ENCODE peak calls at places on chromosomes 1 and 21, in eight cellular contexts. One of them, this sample, is unnamed.

GRCh38 chr1:173920868-173921267 is 3.7 kb upstream of the SERPINC1 start:
- DNase-seq in GM19239: no peak
- DNase-seq in activated CD4-positive, CD25-positive, alpha-beta regulatory T cell: no peak
- DNase-seq in nucleus accumbens: no peak
- DNase-seq in GM12865: no peak
- DNase-seq in foreskin keratinocyte: no peak
- DNase-seq in neural crest cell: no peak
- DNase-seq in CD8-positive, alpha-beta T cell: no peak
- DNase-seq in this sample: no peak

GRCh38 chr21:42781150-42781980 is 98.0 kb downstream of the WDR4 start:
- DNase-seq in GM19239: no peak
- DNase-seq in activated CD4-positive, CD25-positive, alpha-beta regulatory T cell: no peak
- DNase-seq in nucleus accumbens: no peak
- DNase-seq in GM12865: no peak
- DNase-seq in foreskin keratinocyte: no peak
- DNase-seq in neural crest cell: no peak
- DNase-seq in CD8-positive, alpha-beta T cell: no peak
- DNase-seq in this sample: no peak

GRCh38 chr1:38804062-38804886 is 55.3 kb downstream of the RRAGC start:
- DNase-seq in GM19239: no peak
- DNase-seq in activated CD4-positive, CD25-positive, alpha-beta regulatory T cell: no peak
- DNase-seq in nucleus accumbens: peak
- DNase-seq in GM12865: no peak
- DNase-seq in foreskin keratinocyte: no peak
- DNase-seq in neural crest cell: peak
- DNase-seq in CD8-positive, alpha-beta T cell: no peak
- DNase-seq in this sample: no peak

GRCh38 chr1:211133841-211134669 is at the start of gene KCNH1:
- DNase-seq in GM19239: peak
- DNase-seq in activated CD4-positive, CD25-positive, alpha-beta regulatory T cell: peak
- DNase-seq in nucleus accumbens: peak
- DNase-seq in GM12865: peak
- DNase-seq in foreskin keratinocyte: no peak
- DNase-seq in neural crest cell: peak
- DNase-seq in CD8-positive, alpha-beta T cell: peak
- DNase-seq in this sample: no peak

GRCh38 chr21:36323032-36323431 is 3.0 kb downstream of the MORC3 start:
- DNase-seq in GM19239: no peak
- DNase-seq in activated CD4-positive, CD25-positive, alpha-beta regulatory T cell: no peak
- DNase-seq in nucleus accumbens: no peak
- DNase-seq in GM12865: peak
- DNase-seq in foreskin keratinocyte: no peak
- DNase-seq in neural crest cell: no peak
- DNase-seq in CD8-positive, alpha-beta T cell: no peak
- DNase-seq in this sample: peak

GRCh38 chr21:41584603-41585176 is 76.7 kb upstream of the TMPRSS2 start:
- DNase-seq in GM19239: no peak
- DNase-seq in activated CD4-positive, CD25-positive, alpha-beta regulatory T cell: no peak
- DNase-seq in nucleus accumbens: no peak
- DNase-seq in GM12865: no peak
- DNase-seq in foreskin keratinocyte: no peak
- DNase-seq in neural crest cell: no peak
- DNase-seq in CD8-positive, alpha-beta T cell: no peak
- DNase-seq in this sample: no peak

GRCh38 chr1:160330119-160330518 is 12.9 kb downstream of the COPA start:
- DNase-seq in GM19239: no peak
- DNase-seq in activated CD4-positive, CD25-positive, alpha-beta regulatory T cell: no peak
- DNase-seq in nucleus accumbens: no peak
- DNase-seq in GM12865: no peak
- DNase-seq in foreskin keratinocyte: no peak
- DNase-seq in neural crest cell: no peak
- DNase-seq in CD8-positive, alpha-beta T cell: no peak
- DNase-seq in this sample: no peak

GRCh38 chr1:204359474-204360255 is at the start of gene PLEKHA6:
- DNase-seq in GM19239: no peak
- DNase-seq in activated CD4-positive, CD25-positive, alpha-beta regulatory T cell: no peak
- DNase-seq in nucleus accumbens: peak
- DNase-seq in GM12865: no peak
- DNase-seq in foreskin keratinocyte: no peak
- DNase-seq in neural crest cell: no peak
- DNase-seq in CD8-positive, alpha-beta T cell: no peak
- DNase-seq in this sample: no peak

GRCh38 chr1:157966034-157966671 is 27.3 kb upstream of the KIRREL1 start:
- DNase-seq in GM19239: no peak
- DNase-seq in activated CD4-positive, CD25-positive, alpha-beta regulatory T cell: no peak
- DNase-seq in nucleus accumbens: no peak
- DNase-seq in GM12865: no peak
- DNase-seq in foreskin keratinocyte: peak
- DNase-seq in neural crest cell: no peak
- DNase-seq in CD8-positive, alpha-beta T cell: no peak
- DNase-seq in this sample: no peak

GRCh38 chr1:217089239-217090014 is 366.2 kb upstream of the ESRRG start:
- DNase-seq in GM19239: no peak
- DNase-seq in activated CD4-positive, CD25-positive, alpha-beta regulatory T cell: no peak
- DNase-seq in nucleus accumbens: peak
- DNase-seq in GM12865: no peak
- DNase-seq in foreskin keratinocyte: no peak
- DNase-seq in neural crest cell: peak
- DNase-seq in CD8-positive, alpha-beta T cell: no peak
- DNase-seq in this sample: no peak

GRCh38 chr1:203563291-203563690 is 63.3 kb upstream of the ATP2B4 start:
- DNase-seq in GM19239: no peak
- DNase-seq in activated CD4-positive, CD25-positive, alpha-beta regulatory T cell: no peak
- DNase-seq in nucleus accumbens: no peak
- DNase-seq in GM12865: no peak
- DNase-seq in foreskin keratinocyte: no peak
- DNase-seq in neural crest cell: no peak
- DNase-seq in CD8-positive, alpha-beta T cell: no peak
- DNase-seq in this sample: no peak

GRCh38 chr1:50109647-50110075 is 941 bp downstream of the ELAVL4 start:
- DNase-seq in GM19239: no peak
- DNase-seq in activated CD4-positive, CD25-positive, alpha-beta regulatory T cell: no peak
- DNase-seq in nucleus accumbens: no peak
- DNase-seq in GM12865: no peak
- DNase-seq in foreskin keratinocyte: no peak
- DNase-seq in neural crest cell: no peak
- DNase-seq in CD8-positive, alpha-beta T cell: no peak
- DNase-seq in this sample: no peak

GRCh38 chr1:163027610-163028009 is 41.6 kb upstream of the RGS4 start:
- DNase-seq in GM19239: no peak
- DNase-seq in activated CD4-positive, CD25-positive, alpha-beta regulatory T cell: no peak
- DNase-seq in nucleus accumbens: no peak
- DNase-seq in GM12865: no peak
- DNase-seq in foreskin keratinocyte: no peak
- DNase-seq in neural crest cell: no peak
- DNase-seq in CD8-positive, alpha-beta T cell: no peak
- DNase-seq in this sample: no peak

GRCh38 chr1:224343679-224344078 is 13.0 kb upstream of the CNIH4 start:
- DNase-seq in GM19239: no peak
- DNase-seq in activated CD4-positive, CD25-positive, alpha-beta regulatory T cell: no peak
- DNase-seq in nucleus accumbens: no peak
- DNase-seq in GM12865: no peak
- DNase-seq in foreskin keratinocyte: no peak
- DNase-seq in neural crest cell: no peak
- DNase-seq in CD8-positive, alpha-beta T cell: no peak
- DNase-seq in this sample: no peak

GRCh38 chr1:5388622-5389021 is 603.6 kb downstream of the NPHP4 start:
- DNase-seq in GM19239: no peak
- DNase-seq in activated CD4-positive, CD25-positive, alpha-beta regulatory T cell: no peak
- DNase-seq in nucleus accumbens: no peak
- DNase-seq in GM12865: no peak
- DNase-seq in foreskin keratinocyte: no peak
- DNase-seq in neural crest cell: no peak
- DNase-seq in CD8-positive, alpha-beta T cell: no peak
- DNase-seq in this sample: no peak

This sample was measured in GF-D8.